ENCODE peak calls at places on chromosomes 5 and 9, in four cellular contexts. Z, J, X and R are unnamed samples.

GRCh38 chr5:88269222-88269771 is 652 bp upstream of the TMEM161B start:
- DNase-seq in Z (peak), J (peak), X (no peak), R (no peak)

GRCh38 chr5:80559244-80559643 is 10.8 kb downstream of the ANKRD34B start:
- DNase-seq in Z (no peak), J (no peak), X (no peak), R (no peak)

GRCh38 chr9:95462419-95463121 is 54.2 kb downstream of the PTCH1 start:
- DNase-seq in Z (peak), J (peak), X (peak), R (peak)

GRCh38 chr5:100142607-100143006 is 392.6 kb upstream of the FAM174A start:
- DNase-seq in Z (no peak), J (no peak), X (no peak), R (no peak)

GRCh38 chr5:41151562-41151961 is 61.8 kb downstream of the C6 start:
- DNase-seq in Z (no peak), J (peak), X (no peak), R (no peak)

GRCh38 chr5:96978812-96979449 is 43.1 kb downstream of the LNPEP start:
- DNase-seq in Z (no peak), J (peak), X (no peak), R (no peak)

GRCh38 chr5:149940077-149940574 is 4.5 kb downstream of the PDE6A start:
- DNase-seq in Z (no peak), J (peak), X (no peak), R (no peak)

GRCh38 chr5:137900925-137901817 is 11.9 kb downstream of the PKD2L2 start:
- DNase-seq in Z (no peak), J (no peak), X (no peak), R (no peak)

GRCh38 chr5:4015709-4016108 is 420.1 kb downstream of the IRX1 start:
- DNase-seq in Z (no peak), J (no peak), X (no peak), R (no peak)

GRCh38 chr5:4570047-4571015 is 569.8 kb upstream of the ADAMTS16 start:
- DNase-seq in Z (no peak), J (peak), X (no peak), R (no peak)

GRCh38 chr5:63043792-63044191 is 465.2 kb downstream of the LRRC70 start:
- DNase-seq in Z (no peak), J (no peak), X (no peak), R (no peak)

GRCh38 chr5:36701085-36701691 is 94.8 kb downstream of the SLC1A3 start:
- DNase-seq in Z (peak), J (no peak), X (no peak), R (peak)

GRCh38 chr5:137095597-137095996 is 403.5 kb downstream of the SPOCK1 start:
- DNase-seq in Z (no peak), J (no peak), X (no peak), R (no peak)

GRCh38 chr9:110049699-110050450 is 158.1 kb downstream of the C9orf152 start:
- DNase-seq in Z (peak), J (peak), X (peak), R (no peak)

GRCh38 chr5:78610163-78610583 is 38.4 kb downstream of the LHFPL2 start:
- DNase-seq in Z (no peak), J (peak), X (no peak), R (no peak)

GRCh38 chr9:131274674-131275331 is 1.5 kb downstream of the FAM78A start:
- DNase-seq in Z (no peak), J (no peak), X (peak), R (peak)

GRCh38 chr5:43601454-43602260 is 1.3 kb upstream of the NNT start:
- DNase-seq in Z (no peak), J (peak), X (no peak), R (peak)

GRCh38 chr9:114905160-114905940 is 25.0 kb downstream of the TNFSF8 start:
- DNase-seq in Z (no peak), J (no peak), X (no peak), R (no peak)